ENCODE peak calls at places on chromosomes 12 and 14, in five cellular contexts. I, S, Q, F and B are unnamed samples.

GRCh38 chr12:10873374-10873773 is 10.7 kb downstream of the PRH1 start:
- DNase-seq in I (no peak), S (no peak), Q (no peak), F (peak; percentile 61), B (no peak)

GRCh38 chr14:33282811-33283210 is 344.1 kb downstream of the NPAS3 start:
- DNase-seq in I (no peak), S (no peak), Q (no peak), F (peak; percentile 74), B (no peak)

GRCh38 chr12:100908501-100908900 is 113.9 kb downstream of the ANO4 start:
- DNase-seq in I (no peak), S (no peak), Q (no peak), F (peak; percentile 84), B (peak; percentile 9)

GRCh38 chr14:21405097-21405496 is 21.3 kb upstream of the SUPT16H start:
- DNase-seq in I (no peak), S (no peak), Q (no peak), F (no peak), B (no peak)

GRCh38 chr12:53097207-53097563 is 282 bp upstream of the IGFBP6 start:
- DNase-seq in I (no peak), S (no peak), Q (no peak), F (peak; percentile 61), B (no peak)

GRCh38 chr12:1936406-1937320 is 18.2 kb upstream of the CACNA2D4 start:
- DNase-seq in I (no peak), S (peak; percentile 45), Q (peak; percentile 60), F (peak; percentile 87), B (peak; percentile 14)

GRCh38 chr14:100292301-100292775 is 13.9 kb downstream of the SLC25A29 start:
- DNase-seq in I (peak; percentile 30), S (no peak), Q (peak; percentile 13), F (no peak), B (no peak)

GRCh38 chr12:116979109-116979508 is 68.4 kb downstream of the FBXW8 start:
- DNase-seq in I (no peak), S (no peak), Q (no peak), F (no peak), B (no peak)

GRCh38 chr12:12088761-12089160 is 18.0 kb downstream of the BCL2L14 start:
- DNase-seq in I (no peak), S (no peak), Q (no peak), F (no peak), B (no peak)

GRCh38 chr12:27280412-27280811 is 36.3 kb downstream of the STK38L start:
- DNase-seq in I (peak; percentile 79), S (no peak), Q (no peak), F (no peak), B (no peak)

GRCh38 chr12:19971396-19971802 is 396.9 kb upstream of the PDE3A start:
- DNase-seq in I (no peak), S (no peak), Q (no peak), F (peak; percentile 94), B (peak; percentile 90)

GRCh38 chr12:106717671-106718070 is 56.8 kb upstream of the RIC8B start:
- DNase-seq in I (peak; percentile 67), S (no peak), Q (no peak), F (no peak), B (no peak)

GRCh38 chr14:50363734-50364113 is 33.0 kb downstream of the CDKL1 start:
- DNase-seq in I (peak; percentile 73), S (no peak), Q (no peak), F (no peak), B (no peak)

GRCh38 chr14:45156067-45156466 is 20.3 kb downstream of the FANCM start:
- DNase-seq in I (no peak), S (no peak), Q (no peak), F (peak; percentile 42), B (no peak)
- TF ChIP-seq CTCF in I (no peak), S (no peak), Q (no peak), F (no peak), B (no peak)

GRCh38 chr12:77352941-77353340 is 287.6 kb upstream of the E2F7 start:
- DNase-seq in I (no peak), S (no peak), Q (no peak), F (peak; percentile 57), B (no peak)

GRCh38 chr12:77357654-77358053 is 292.3 kb upstream of the E2F7 start:
- DNase-seq in I (no peak), S (no peak), Q (no peak), F (no peak), B (no peak)

GRCh38 chr12:77349703-77350102 is 284.3 kb upstream of the E2F7 start:
- DNase-seq in I (no peak), S (no peak), Q (no peak), F (peak; percentile 8), B (no peak)

GRCh38 chr12:77354766-77355362 is 289.5 kb upstream of the E2F7 start:
- DNase-seq in I (no peak), S (no peak), Q (no peak), F (peak; percentile 42), B (no peak)
- H3K4me3 ChIP-seq in I (no peak overlapping the region), S (no peak overlapping the region), Q (no peak overlapping the region), F (no peak overlapping the region), B (no peak overlapping the region)

GRCh38 chr12:30134229-30134628 is 350.5 kb upstream of the TMTC1 start:
- DNase-seq in I (no peak), S (no peak), Q (no peak), F (no peak), B (no peak)
- TF ChIP-seq CTCF in I (no peak), S (no peak), Q (no peak), F (no peak), B (no peak)

GRCh38 chr12:52005903-52006703 is 643 bp upstream of the TAMALIN start:
- DNase-seq in I (peak; percentile 92), S (no peak), Q (peak; percentile 56), F (no peak), B (no peak)
- H3K4me3 ChIP-seq in I (peak overlapping the region; percentile 58), S (peak overlapping the region; percentile 62), Q (peak overlapping the region; percentile 89), F (no peak overlapping the region), B (peak overlapping the region; percentile 19)

DNA sequence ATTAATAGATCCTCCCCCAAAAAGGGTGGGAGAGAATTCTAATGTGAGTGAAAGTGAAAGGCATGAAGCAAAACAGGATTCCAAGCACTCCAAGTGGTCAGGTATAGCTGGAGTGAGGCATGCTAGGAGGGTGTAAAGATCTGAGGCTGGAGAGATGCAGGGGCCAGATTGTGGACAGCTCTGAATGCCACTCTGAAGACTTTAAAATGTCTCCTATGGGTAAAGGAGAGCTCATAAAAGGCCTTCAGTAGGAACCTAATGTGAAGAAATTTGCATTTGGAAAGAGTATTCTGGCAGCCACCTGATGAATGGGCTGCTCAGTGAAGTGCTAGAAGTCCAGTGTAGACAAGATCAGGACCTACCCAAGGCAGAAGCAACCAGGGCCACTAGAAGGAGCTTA is 68.9 kb downstream of the DNAI7 start:
- DNase-seq in I (no peak), S (no peak), Q (no peak), F (no peak), B (no peak)
- TF ChIP-seq CTCF in I (no peak), S (no peak), Q (no peak), F (no peak), B (no peak)

GRCh38 chr14:92747701-92748258 is 647 bp downstream of the LGMN start:
- DNase-seq in I (no peak), S (no peak), Q (no peak), F (peak; percentile 38), B (no peak)
- H3K4me3 ChIP-seq in I (peak overlapping the region; percentile 66), S (peak overlapping the region; percentile 85), Q (peak overlapping the region; percentile 78), F (peak overlapping the region; percentile 73), B (peak overlapping the region; percentile 69)

DNA sequence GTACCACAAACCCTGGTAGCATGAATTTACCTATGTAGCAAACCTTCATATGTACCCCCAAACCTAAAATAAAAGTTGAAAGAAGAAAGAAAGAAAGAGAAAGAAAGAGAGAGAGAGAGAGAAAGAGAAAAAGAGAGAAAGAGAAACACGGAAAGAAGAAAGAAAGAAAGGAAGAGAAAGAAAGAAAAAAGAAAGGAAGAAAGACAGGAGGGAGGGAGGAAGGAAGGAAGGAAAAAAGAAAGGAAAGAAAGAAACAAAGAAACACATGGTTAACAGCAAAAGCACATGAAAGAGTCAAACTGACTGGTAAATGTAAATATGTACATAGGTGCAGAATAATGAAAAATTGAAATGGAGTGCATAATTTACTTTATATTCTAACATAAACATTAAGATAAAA is 903.4 kb downstream of the LRFN5 start:
- DNase-seq in I (no peak), S (no peak), Q (no peak), F (no peak), B (no peak)
- TF ChIP-seq CTCF in I (no peak), S (no peak), Q (no peak), F (no peak), B (no peak)

DNA sequence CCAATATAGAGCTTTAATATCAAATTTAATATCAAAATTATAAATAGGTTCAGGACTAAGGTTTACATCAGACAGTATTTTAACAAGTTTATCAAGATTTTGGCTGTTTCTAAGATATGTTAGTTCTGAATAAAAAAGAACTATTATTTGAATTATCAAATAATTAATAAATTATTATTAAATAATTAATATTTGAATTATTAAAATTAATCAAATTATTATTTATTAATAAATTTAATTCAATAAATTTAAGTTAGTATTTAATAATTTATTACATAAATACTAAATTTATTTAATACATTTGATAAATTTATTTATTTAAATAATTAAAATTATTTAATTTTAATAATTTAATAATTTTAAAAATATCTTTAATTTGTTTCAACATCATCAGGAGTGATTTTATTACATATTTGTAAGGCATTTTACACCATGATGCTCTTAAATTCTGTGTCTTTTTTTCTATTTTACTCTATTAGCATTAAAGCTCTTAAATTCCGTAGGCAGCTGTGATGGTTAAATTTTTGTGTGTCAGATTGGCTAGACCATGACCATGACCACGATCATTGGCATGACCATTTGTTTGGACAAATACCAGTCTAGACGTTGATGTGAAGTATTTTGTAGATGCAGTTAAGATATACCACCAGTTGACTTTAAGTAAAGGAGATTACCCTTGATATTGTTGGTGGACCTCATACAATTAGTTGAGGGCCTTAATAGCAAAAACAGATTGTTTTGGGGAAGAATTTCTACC is 82.6 kb downstream of the BBS10 start:
- DNase-seq in I (no peak), S (no peak), Q (no peak), F (peak; percentile 65), B (no peak)
- H3K4me3 ChIP-seq in I (no peak overlapping the region), S (no peak overlapping the region), Q (no peak overlapping the region), F (no peak overlapping the region), B (no peak overlapping the region)